ENCODE peak calls at places on chromosomes 7 and 10, in six cellular contexts. B, K, I, T, W and V are unnamed samples.

GRCh38 chr10:14982744-14983143 is 23.6 kb downstream of the MEIG1 start:
- DNase-seq in B (no peak), K (no peak), I (no peak), T (no peak), W (no peak), V (no peak)

GRCh38 chr10:12826800-12827372 is 174.6 kb downstream of the CCDC3 start:
- DNase-seq in B (no peak), K (no peak), I (no peak), T (no peak), W (no peak), V (no peak)

GRCh38 chr7:18494821-18495408 is 634 bp upstream of the HDAC9 start:
- DNase-seq in B (no peak), K (no peak), I (peak; percentile 67), T (no peak), W (no peak), V (no peak)

GRCh38 chr7:132377043-132377442 is 199.2 kb downstream of the PLXNA4 start:
- DNase-seq in B (no peak), K (no peak), I (peak; percentile 76), T (no peak), W (no peak), V (no peak)

GRCh38 chr7:107147464-107148214 is 21.2 kb upstream of the HBP1 start:
- DNase-seq in B (peak; percentile 29), K (no peak), I (peak; percentile 56), T (no peak), W (no peak), V (no peak)

GRCh38 chr10:58956926-58957325 is 219.5 kb upstream of the PHYHIPL start:
- DNase-seq in B (no peak), K (no peak), I (no peak), T (no peak), W (no peak), V (no peak)

GRCh38 chr7:142587578-142588191 is 161.6 kb upstream of the PRSS1 start:
- DNase-seq in B (peak; percentile 36), K (no peak), I (peak; percentile 85), T (no peak), W (no peak), V (peak; percentile 37)

GRCh38 chr7:81611040-81611439 is 158.8 kb downstream of the HGF start:
- DNase-seq in B (no peak), K (peak; percentile 5), I (no peak), T (no peak), W (no peak), V (no peak)

GRCh38 chr10:130061760-130062159 is 48.9 kb downstream of the C10orf143 start:
- DNase-seq in B (no peak), K (no peak), I (no peak), T (no peak), W (no peak), V (no peak)

GRCh38 chr10:103872137-103872933 is 17.0 kb upstream of the SH3PXD2A start:
- DNase-seq in B (no peak), K (no peak), I (no peak), T (no peak), W (no peak), V (no peak)

GRCh38 chr10:58851606-58852005 is 324.8 kb upstream of the PHYHIPL start:
- DNase-seq in B (no peak), K (no peak), I (no peak), T (no peak), W (no peak), V (no peak)

GRCh38 chr7:150974468-150975391 is 3.4 kb downstream of the KCNH2 start:
- DNase-seq in B (peak; percentile 36), K (peak; percentile 74), I (peak; percentile 23), T (peak; percentile 88), W (no peak), V (no peak)

GRCh38 chr7:149291036-149291835 is 29.2 kb downstream of the ZNF783 start:
- DNase-seq in B (no peak), K (no peak), I (no peak), T (no peak), W (no peak), V (no peak)

GRCh38 chr7:111532625-111533024 is 29.7 kb downstream of the IMMP2L start:
- DNase-seq in B (no peak), K (no peak), I (peak; percentile 67), T (no peak), W (no peak), V (no peak)

GRCh38 chr7:40644454-40645188 is 509.8 kb downstream of the SUGCT start:
- DNase-seq in B (no peak), K (no peak), I (peak; percentile 19), T (no peak), W (no peak), V (no peak)

GRCh38 chr10:24849537-24850299 is 102.7 kb downstream of the PRTFDC1 start:
- DNase-seq in B (no peak), K (no peak), I (no peak), T (no peak), W (no peak), V (no peak)

GRCh38 chr7:44633254-44634186 is 27.1 kb downstream of the OGDH start:
- DNase-seq in B (no peak), K (peak; percentile 52), I (peak; percentile 97), T (no peak), W (peak; percentile 75), V (peak; percentile 86)

GRCh38 chr10:108601856-108602255 is 1321.5 kb downstream of the XPNPEP1 start:
- DNase-seq in B (no peak), K (no peak), I (no peak), T (no peak), W (no peak), V (peak; percentile 54)

GRCh38 chr10:66639351-66639750 is 286.5 kb upstream of the LRRTM3 start:
- DNase-seq in B (no peak), K (no peak), I (no peak), T (no peak), W (no peak), V (no peak)

GRCh38 chr7:127751062-127751722 is 99.2 kb downstream of the SND1 start:
- DNase-seq in B (no peak), K (no peak), I (peak; percentile 90), T (no peak), W (no peak), V (peak; percentile 96)

GRCh38 chr10:16545126-16545736 is 23.6 kb upstream of the C1QL3 start:
- DNase-seq in B (no peak), K (no peak), I (peak; percentile 59), T (no peak), W (no peak), V (no peak)

GRCh38 chr7:50954245-50954644 is 171.5 kb upstream of the GRB10 start:
- DNase-seq in B (no peak), K (no peak), I (no peak), T (no peak), W (no peak), V (no peak)

GRCh38 chr10:178723-179122 is 43.5 kb downstream of the ZMYND11 start:
- DNase-seq in B (no peak), K (no peak), I (no peak), T (no peak), W (no peak), V (no peak)

GRCh38 chr7:74018261-74018660 is 9.7 kb upstream of the ELN start:
- DNase-seq in B (no peak), K (no peak), I (no peak), T (no peak), W (no peak), V (no peak)

GRCh38 chr7:158614695-158615094 is 27.1 kb upstream of the PTPRN2 start:
- DNase-seq in B (no peak), K (no peak), I (peak; percentile 46), T (no peak), W (no peak), V (no peak)
- TF ChIP-seq CTCF in B (no peak), K (no peak), I (no peak), T (no peak), W (no peak), V (no peak)

DNA sequence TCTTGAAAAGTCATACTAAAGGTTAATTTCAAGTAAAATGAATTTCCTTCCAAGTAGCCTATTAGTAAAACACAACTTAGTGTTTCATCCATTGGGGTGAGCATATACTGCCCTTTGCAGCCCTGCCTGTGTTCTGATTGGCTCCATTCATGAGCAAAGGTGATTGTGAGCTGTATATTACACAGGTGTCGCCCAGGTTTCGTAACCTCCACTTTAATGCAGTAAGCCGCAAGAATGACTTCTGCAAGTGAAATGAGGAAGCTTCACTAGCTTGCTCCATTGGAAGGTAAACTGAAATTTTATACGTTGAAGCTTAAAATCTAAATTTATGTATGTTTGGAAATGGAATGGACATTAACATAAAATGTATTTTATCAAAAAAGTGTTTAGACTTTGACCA is 24.4 kb downstream of the MTURN start:
- DNase-seq in B (no peak), K (no peak), I (no peak), T (no peak), W (no peak), V (no peak)
- TF ChIP-seq CTCF in B (no peak), K (no peak), I (no peak), T (no peak), W (no peak), V (no peak)

GRCh38 chr10:110103921-110104461 is 96.2 kb downstream of the ADD3 start:
- DNase-seq in B (no peak), K (no peak), I (peak; percentile 33), T (no peak), W (no peak), V (no peak)

GRCh38 chr10:110110338-110110737 is 97.1 kb upstream of the MXI1 start:
- DNase-seq in B (no peak), K (no peak), I (no peak), T (no peak), W (no peak), V (no peak)

GRCh38 chr10:110105873-110106272 is 98.1 kb downstream of the ADD3 start:
- DNase-seq in B (no peak), K (no peak), I (no peak), T (no peak), W (no peak), V (no peak)

GRCh38 chr10:110107887-110108286 is 99.5 kb upstream of the MXI1 start:
- DNase-seq in B (no peak), K (no peak), I (no peak), T (no peak), W (no peak), V (no peak)

GRCh38 chr10:110107430-110107829 is 99.6 kb downstream of the ADD3 start:
- DNase-seq in B (no peak), K (no peak), I (no peak), T (no peak), W (no peak), V (no peak)
- TF ChIP-seq CTCF in B (no peak), K (no peak), I (no peak), T (no peak), W (no peak), V (no peak)

DNA sequence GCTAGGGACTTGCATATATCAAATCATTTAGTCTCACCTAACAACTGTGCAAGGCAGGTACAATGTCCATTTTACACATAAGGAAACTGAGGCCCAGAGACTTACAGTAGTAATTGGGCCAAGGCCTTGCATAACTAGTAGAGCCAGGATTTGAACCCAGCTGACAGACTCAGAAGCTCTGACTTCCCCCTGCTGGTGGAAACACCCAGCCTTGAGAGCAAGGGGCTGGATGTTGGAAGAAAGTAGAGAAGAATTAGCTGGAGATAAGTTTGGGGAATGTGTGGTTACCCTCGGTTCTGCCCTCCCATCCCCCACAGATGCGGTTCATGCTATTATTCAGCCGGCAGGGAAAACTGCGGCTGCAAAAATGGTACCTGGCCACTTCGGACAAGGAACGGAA is 2.0 kb downstream of the AP1S1 start:
- DNase-seq in B (no peak), K (no peak), I (no peak), T (no peak), W (no peak), V (no peak)
- TF ChIP-seq CTCF in B (no peak), K (no peak), I (peak; percentile 25), T (no peak), W (no peak), V (peak; percentile 29)